ENCODE peak calls at places on chromosome 9, in five cellular contexts. R is GM23338, H is mammary epithelial cell, X is astrocyte, Z is osteoblast. L is an unnamed sample.

GRCh38 chr9:111902396-111903147 is 6.0 kb downstream of the UGCG start:
- DNase-seq in Z (no peak), R (no peak), H (peak), X (peak), L (no peak)

GRCh38 chr9:32378496-32378895 is 5.9 kb upstream of the ACO1 start:
- DNase-seq in X (peak), H (peak), Z (peak), R (peak), L (peak)

GRCh38 chr9:136011703-136012496 is 50.7 kb upstream of the UBAC1 start:
- DNase-seq in Z (peak), R (no peak), X (peak), H (no peak), L (peak)

GRCh38 chr9:78468231-78468630 is 171.3 kb downstream of the PSAT1 start:
- DNase-seq in Z (peak), X (no peak), H (no peak), R (no peak), L (no peak)

GRCh38 chr9:128494108-128494742 is 10.3 kb upstream of the GLE1 start:
- DNase-seq in R (no peak), X (no peak), H (no peak), Z (no peak), L (no peak)

GRCh38 chr9:93558503-93558902 is 17.9 kb upstream of the PHF2 start:
- DNase-seq in R (no peak), Z (no peak), H (no peak), X (no peak), L (no peak)

GRCh38 chr9:89532478-89532877 is 34.6 kb upstream of the SEMA4D start:
- DNase-seq in H (no peak), X (no peak), R (no peak), Z (no peak), L (no peak)

GRCh38 chr9:19232117-19232829 is 1.8 kb downstream of the DENND4C start:
- DNase-seq in H (peak), X (no peak), R (no peak), Z (no peak), L (peak)

GRCh38 chr9:124452326-124452725 is 2.1 kb downstream of the ADGRD2 start:
- DNase-seq in X (no peak), H (no peak), Z (peak), R (no peak), L (no peak)

GRCh38 chr9:70004310-70004709 is 39.3 kb upstream of the MAMDC2 start:
- DNase-seq in X (peak), H (no peak), Z (peak), R (no peak), L (no peak)

GRCh38 chr9:137542486-137542885 is 7.7 kb downstream of the PNPLA7 start:
- DNase-seq in Z (peak), X (no peak), R (no peak), H (no peak), L (no peak)

GRCh38 chr9:121261107-121261460 is 6.9 kb upstream of the GSN start:
- DNase-seq in R (peak), X (no peak), H (no peak), Z (peak), L (no peak)

GRCh38 chr9:118578467-118578866 is 790.8 kb downstream of the BRINP1 start:
- DNase-seq in Z (no peak), H (peak), R (no peak), X (peak), L (no peak)

GRCh38 chr9:113772121-113772885 is 103.8 kb upstream of the ZNF618 start:
- DNase-seq in H (peak), X (peak), Z (peak), R (no peak), L (no peak)

GRCh38 chr9:93464876-93465275 is 11.5 kb upstream of the FAM120AOS start:
- DNase-seq in R (peak), Z (no peak), X (no peak), H (no peak), L (peak)

GRCh38 chr9:69355232-69355631 is 30.2 kb downstream of the ENTREP1 start:
- DNase-seq in R (no peak), X (no peak), H (no peak), Z (no peak), L (no peak)

DNA sequence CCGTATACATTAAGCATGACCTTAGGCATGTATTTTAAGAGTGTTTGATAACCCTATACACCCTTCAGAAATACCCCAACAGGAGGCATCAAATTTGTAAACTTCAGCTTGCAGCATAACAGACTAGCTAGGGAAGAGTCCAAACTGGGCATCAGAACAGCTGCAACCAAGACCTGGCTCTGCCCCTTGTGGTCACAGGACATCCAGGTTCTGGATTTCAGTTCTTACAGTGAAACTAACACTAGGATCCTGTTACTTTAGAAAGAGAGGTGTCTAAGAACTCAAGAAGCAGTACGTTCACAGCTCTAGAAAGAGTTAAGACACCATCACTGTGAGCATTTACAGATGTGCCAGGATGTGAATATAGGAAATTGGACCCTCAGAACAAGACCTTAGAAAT is 229.8 kb downstream of the BNC2 start:
- DNase-seq in Z (no peak), X (no peak), R (peak), H (no peak), L (no peak)
- TF ChIP-seq CTCF in Z (peak), X (peak), R (peak), H (no peak), L (no peak)

GRCh38 chr9:36489453-36489852 is 83.2 kb upstream of the MELK start:
- DNase-seq in X (no peak), Z (no peak), H (no peak), R (peak), L (no peak)
- H3K4me2 ChIP-seq in X (no peak), Z (no peak), H (no peak), R (peak), L (no peak)

GRCh38 chr9:99189186-99189585 is 32.6 kb downstream of the ALG2 start:
- DNase-seq in R (no peak), Z (no peak), X (no peak), H (no peak), L (no peak)

GRCh38 chr9:99189887-99190596 is 31.7 kb downstream of the ALG2 start:
- DNase-seq in Z (no peak), R (no peak), H (no peak), X (no peak), L (no peak)

GRCh38 chr9:99193466-99193821 is 28.3 kb downstream of the ALG2 start:
- DNase-seq in H (no peak), X (no peak), Z (no peak), R (no peak), L (no peak)

GRCh38 chr9:99190597-99191283 is 31.0 kb downstream of the ALG2 start:
- DNase-seq in Z (no peak), X (no peak), H (no peak), R (no peak), L (no peak)

DNA sequence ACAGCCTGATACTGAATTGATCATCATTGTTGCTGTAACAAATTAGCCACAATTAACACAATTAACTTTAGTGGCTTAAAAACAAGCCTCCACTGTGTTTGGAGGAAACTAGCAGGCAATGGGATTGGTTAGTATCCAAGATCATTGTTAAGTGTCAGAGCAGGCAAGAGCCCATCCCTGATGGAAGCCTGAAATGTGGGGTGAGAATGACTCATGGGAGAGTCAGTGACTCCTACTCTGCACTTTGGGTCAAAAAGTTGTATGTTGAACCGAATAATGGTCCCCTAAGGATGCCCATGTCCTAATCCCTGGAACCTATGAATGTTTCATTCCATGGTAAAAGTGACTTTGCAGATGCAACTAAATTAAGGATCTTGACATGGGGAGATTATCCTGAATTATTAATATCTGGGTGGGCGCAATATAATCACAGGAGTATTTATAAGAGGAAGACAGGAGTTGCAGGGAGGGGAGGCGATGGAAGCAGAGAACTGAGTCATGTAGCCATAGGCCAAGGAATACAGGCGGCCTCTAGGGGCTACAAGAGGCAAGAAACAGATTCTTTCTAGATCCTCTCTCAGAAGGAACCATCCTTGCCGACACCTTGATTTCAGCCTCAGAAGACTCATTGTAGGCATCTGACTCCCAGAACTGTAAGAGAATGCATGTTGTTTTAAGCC is 28.8 kb downstream of the ALG2 start:
- DNase-seq in Z (no peak), R (peak), X (no peak), H (no peak), L (peak)
- TF ChIP-seq CTCF in Z (peak), R (peak), X (no peak), H (peak), L (peak)

DNA sequence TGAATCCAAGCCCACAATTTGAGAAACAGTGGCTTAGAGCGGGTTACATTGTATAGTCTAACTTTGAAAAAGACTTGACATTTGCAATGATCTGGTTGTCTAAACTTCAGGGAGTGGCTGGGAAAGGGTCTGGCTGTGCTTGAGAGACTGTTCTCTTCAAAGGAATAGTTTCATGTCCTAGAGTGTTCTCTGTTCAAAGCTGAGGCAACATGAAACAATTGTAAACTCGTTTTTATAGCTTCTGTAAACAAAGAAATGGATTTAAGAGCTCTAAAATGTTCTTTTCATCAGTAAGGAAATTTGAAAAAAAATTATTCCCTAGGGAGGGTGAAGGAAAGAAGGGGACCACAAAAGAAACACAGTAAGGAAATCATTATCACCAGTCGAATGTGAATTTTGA is 41.6 kb downstream of the FOCAD start:
- DNase-seq in H (no peak), X (no peak), R (no peak), Z (no peak), L (no peak)
- H3K4me2 ChIP-seq in H (no peak), X (no peak), R (no peak), Z (no peak), L (no peak)

DNA sequence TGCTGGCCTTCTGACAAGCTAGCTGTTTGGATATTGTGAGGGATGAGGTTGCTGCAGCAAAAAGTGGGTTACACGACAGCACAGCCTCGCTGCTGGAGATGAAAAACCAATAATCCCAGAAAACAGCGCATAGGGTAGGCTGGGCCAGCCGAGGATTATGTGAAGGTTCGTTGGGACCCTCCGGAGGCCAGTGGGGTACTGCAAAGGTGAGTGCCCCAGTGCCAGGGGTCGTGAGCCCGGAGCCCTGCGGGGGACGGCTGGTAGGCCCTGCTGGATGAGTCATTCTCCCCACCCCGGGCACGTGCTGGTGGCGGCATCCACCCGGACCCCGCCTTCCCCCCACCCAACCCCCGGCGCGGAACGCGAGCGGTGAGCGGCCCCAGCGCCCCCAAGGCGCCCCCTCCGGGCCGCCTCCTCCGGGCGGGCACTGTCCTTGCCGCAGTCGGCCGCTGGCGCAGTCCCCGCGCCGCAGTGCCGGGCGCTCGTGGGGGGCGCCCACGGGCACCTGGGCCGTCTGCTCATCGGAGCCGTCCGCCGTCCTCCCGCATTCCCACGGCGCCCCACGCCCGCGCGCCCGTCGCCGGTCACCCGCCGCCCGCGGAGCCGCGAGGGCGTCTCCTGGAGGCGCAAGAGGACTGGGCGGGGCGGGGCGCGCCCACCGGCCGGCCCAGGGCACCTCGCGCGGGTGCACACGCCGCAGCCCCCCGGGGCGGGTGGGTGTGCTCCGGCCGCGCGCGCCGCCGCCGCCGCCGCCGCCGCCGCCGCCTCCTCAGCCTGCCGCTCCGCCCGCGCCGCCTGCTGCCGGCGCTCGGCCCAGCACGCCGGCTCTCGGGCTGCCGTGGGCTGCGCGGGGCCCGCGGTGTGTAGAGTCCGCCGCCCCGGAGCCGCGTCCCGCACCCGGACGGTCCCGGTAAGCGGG is at the start of gene PHF24:
- DNase-seq in H (no peak), Z (no peak), X (no peak), R (peak), L (no peak)
- TF ChIP-seq CTCF in H (no peak), Z (no peak), X (no peak), R (peak), L (no peak)

GRCh38 chr9:97293827-97294226 is 13.6 kb upstream of the CCDC180 start:
- DNase-seq in X (no peak), R (no peak), H (no peak), Z (no peak), L (no peak)

GRCh38 chr9:97292200-97292599 is 15.3 kb upstream of the CCDC180 start:
- DNase-seq in R (no peak), Z (no peak), X (no peak), H (no peak), L (no peak)

GRCh38 chr9:97297889-97298288 is 9.6 kb upstream of the CCDC180 start:
- DNase-seq in X (no peak), R (no peak), Z (no peak), H (no peak), L (no peak)

DNA sequence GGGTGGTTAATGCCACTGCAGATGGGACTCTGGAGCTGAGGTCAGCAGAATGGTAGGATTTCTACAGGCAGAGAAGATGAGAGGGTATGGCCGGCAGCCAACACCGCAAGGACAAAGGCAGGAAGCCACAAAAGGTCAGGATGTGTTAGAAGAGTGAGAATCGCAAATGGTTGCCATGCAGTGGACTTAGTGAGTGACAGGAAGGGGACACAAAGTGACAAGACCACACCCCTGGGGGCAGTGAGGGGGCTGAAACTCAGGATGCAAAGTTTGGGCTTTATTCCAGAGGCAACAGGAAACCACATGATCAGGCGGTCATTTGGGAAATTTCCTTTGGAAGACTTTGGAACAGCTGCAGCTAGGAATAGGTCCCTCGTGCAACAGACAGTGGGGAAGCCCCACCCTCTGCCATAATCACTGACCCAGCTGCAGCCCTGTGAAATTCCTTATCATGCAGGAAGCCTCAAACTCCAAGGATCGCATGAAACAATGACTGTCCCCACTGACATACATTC is 14.2 kb upstream of the CCDC180 start:
- DNase-seq in Z (no peak), R (peak), X (peak), H (no peak), L (no peak)
- H3K4me2 ChIP-seq in Z (no peak), R (no peak), X (no peak), H (no peak), L (no peak)

DNA sequence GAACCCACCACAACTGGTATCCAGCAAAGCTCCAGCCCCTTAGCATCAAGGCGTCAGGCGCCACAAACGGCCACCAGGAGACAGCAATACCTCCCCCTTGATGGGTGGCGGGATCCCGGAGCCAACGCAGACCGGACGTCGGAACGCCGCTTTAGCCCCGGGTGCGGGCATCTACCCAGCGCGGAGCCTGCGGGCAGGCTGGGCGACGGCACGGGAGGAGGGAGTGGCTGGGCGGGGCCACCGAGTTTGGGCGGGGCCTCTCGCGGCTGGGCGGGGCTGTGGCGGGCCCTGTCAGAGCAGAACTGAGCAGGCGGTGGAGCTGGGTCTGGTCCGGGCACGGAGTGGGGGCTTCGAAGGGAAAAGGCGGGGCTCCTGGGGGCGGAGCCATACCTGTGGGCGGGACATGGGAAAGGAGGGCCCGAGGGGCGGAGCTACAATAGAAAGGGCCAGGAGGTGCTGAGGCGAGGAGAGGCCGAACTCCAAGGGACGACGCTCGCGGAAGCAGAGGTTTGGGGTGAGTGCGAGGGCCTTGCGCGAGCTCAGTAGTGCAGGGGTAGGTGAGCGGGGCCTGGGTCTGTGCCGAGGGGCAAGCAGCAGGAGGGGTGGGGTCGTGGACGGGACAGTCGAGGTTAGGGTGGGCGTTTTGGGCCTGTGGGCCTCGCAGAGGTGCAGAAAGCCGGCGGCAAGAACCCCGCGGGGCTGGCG is 40.2 kb upstream of the GARNL3 start:
- DNase-seq in H (peak), X (peak), R (peak), Z (peak), L (peak)
- TF ChIP-seq CTCF in H (peak), X (no peak), R (no peak), Z (no peak), L (no peak)

GRCh38 chr9:130932220-130933069 is 6.6 kb downstream of the FIBCD1 start:
- DNase-seq in Z (peak), X (no peak), R (no peak), H (no peak), L (no peak)

GRCh38 chr9:130934702-130935659 is 4.1 kb downstream of the FIBCD1 start:
- DNase-seq in Z (no peak), H (no peak), R (no peak), X (no peak), L (no peak)

GRCh38 chr9:130931508-130932150 is 7.4 kb downstream of the FIBCD1 start:
- DNase-seq in Z (no peak), X (no peak), H (no peak), R (no peak), L (no peak)

GRCh38 chr9:130934246-130934645 is 4.8 kb downstream of the FIBCD1 start:
- DNase-seq in R (no peak), H (no peak), X (no peak), Z (no peak), L (no peak)

DNA sequence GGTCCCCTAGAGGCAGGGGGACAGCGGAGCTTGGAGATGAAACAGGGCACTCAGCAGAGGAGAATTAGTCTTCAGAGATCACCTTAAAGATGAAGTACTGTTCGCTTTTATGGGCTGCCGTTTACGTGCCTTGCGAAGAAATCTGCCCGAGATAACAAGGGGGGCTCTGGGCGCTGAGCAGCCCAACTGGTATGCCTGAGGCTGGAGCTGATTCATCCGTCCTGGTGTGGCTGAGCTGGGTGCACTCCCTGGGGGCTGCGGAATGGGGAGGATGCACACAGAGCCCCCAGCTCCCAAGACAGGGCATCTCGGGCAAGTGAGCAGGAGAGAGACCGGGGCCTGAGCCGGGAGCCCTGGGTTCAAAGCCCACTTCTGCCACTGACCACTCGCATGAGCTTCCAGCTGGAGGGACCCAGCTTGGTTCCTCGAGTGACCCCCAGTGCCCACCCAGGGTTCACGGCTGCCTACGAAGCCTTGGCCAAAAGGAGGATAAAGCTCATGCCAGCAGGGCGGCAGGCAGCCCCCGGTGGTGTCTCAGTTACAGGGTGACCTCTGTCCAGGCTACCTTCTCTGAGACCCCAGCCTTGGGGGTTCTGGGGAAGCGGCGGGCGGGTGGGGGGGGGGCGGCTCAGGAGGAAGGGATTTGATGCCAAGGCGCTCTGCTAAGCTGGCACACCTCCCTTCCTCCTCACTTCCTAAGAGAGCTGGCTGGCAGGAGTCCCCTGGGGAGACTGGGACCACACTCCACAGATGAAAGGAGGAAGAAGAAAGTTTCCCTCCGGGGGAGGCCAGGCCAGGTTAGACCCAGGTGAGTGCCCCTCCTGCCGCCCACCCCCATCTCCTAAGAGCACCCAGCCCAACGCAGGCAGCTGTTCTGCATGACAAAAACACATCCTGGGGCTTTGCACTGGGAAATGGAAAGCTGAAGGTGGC is 5.7 kb downstream of the FIBCD1 start:
- DNase-seq in R (peak), X (peak), H (no peak), Z (peak), L (no peak)
- H3K4me2 ChIP-seq in R (peak), X (peak), H (peak), Z (peak), L (no peak)

L was measured in OCI-LY7.